ENCODE peak calls at places on chromosomes 11 and 22, in seven cellular contexts. X is transverse colon, D is body of pancreas, I is dorsolateral prefrontal cortex, U is AG10803, K is GM10248, C is astrocyte of the spinal cord. F is an unnamed sample.

GRCh38 chr11:45106006-45106405 is 40.4 kb upstream of the PRDM11 start:
- DNase-seq in X (no peak), U (no peak), D (no peak), K (no peak), I (no peak), C (no peak), F (no peak)

GRCh38 chr11:127651888-127652221 is 651.3 kb upstream of the KIRREL3 start:
- DNase-seq in U (no peak), X (no peak), K (no peak), D (no peak), I (no peak), C (no peak), F (no peak)

GRCh38 chr11:70405679-70406395 is 7.5 kb downstream of the CTTN start:
- DNase-seq in X (no peak), C (no peak), D (no peak), I (no peak), K (no peak), U (no peak), F (no peak)

GRCh38 chr11:73226297-73227006 is 8.4 kb downstream of the P2RY2 start:
- DNase-seq in K (no peak), U (no peak), D (no peak), I (peak), C (no peak), X (no peak), F (no peak)

GRCh38 chr22:47202819-47203553 is 440.5 kb downstream of the TBC1D22A start:
- DNase-seq in U (no peak), I (no peak), K (no peak), C (no peak), D (no peak), X (no peak), F (no peak)

GRCh38 chr22:45537734-45538181 is 35.1 kb downstream of the FBLN1 start:
- DNase-seq in D (no peak), U (peak), C (peak), K (no peak), X (peak), I (peak), F (no peak)

GRCh38 chr11:33774356-33775063 is at the start of gene FBXO3:
- DNase-seq in C (peak), K (peak), U (peak), X (peak), D (peak), I (peak), F (peak)

GRCh38 chr11:12066799-12067508 is 43.4 kb upstream of the MICAL2 start:
- DNase-seq in U (peak), D (no peak), C (peak), I (peak), X (peak), K (no peak), F (peak)

GRCh38 chr11:33722579-33723234 is 13.5 kb downstream of the CD59 start:
- DNase-seq in C (peak), K (peak), X (no peak), U (peak), I (no peak), D (no peak), F (no peak)

GRCh38 chr11:95143106-95143681 is 53.5 kb downstream of the ENDOD1 start:
- DNase-seq in U (peak), I (no peak), K (no peak), D (no peak), X (no peak), C (no peak), F (no peak)

GRCh38 chr11:12075822-12076821 is 34.3 kb upstream of the MICAL2 start:
- DNase-seq in X (peak), I (peak), K (no peak), D (peak), C (peak), U (peak), F (no peak)

GRCh38 chr11:59263225-59263894 is 50.6 kb upstream of the MPEG1 start:
- DNase-seq in K (no peak), D (peak), X (peak), U (no peak), C (no peak), I (no peak), F (peak)

GRCh38 chr11:96259053-96259837 is 83.8 kb downstream of the MAML2 start:
- DNase-seq in C (peak), U (peak), X (no peak), K (no peak), I (no peak), D (no peak), F (no peak)

GRCh38 chr11:567629-568258 is 7.0 kb downstream of the RASSF7 start:
- DNase-seq in I (no peak), C (no peak), U (no peak), D (no peak), X (no peak), K (no peak), F (no peak)

GRCh38 chr11:26837154-26837553 is 115.3 kb upstream of the SLC5A12 start:
- DNase-seq in U (no peak), X (no peak), I (no peak), C (no peak), K (no peak), D (no peak), F (no peak)

GRCh38 chr11:119262668-119263351 is 54.1 kb downstream of the MCAM start:
- DNase-seq in D (no peak), C (peak), X (no peak), K (peak), I (no peak), U (peak), F (no peak)

GRCh38 chr11:15826826-15827225 is 529.5 kb downstream of the SOX6 start:
- DNase-seq in I (no peak), X (peak), K (peak), U (no peak), D (peak), C (no peak), F (peak)

GRCh38 chr11:12249590-12250260 is 127.6 kb upstream of the PARVA start:
- DNase-seq in U (no peak), D (peak), I (no peak), C (no peak), X (peak), K (no peak), F (peak)

GRCh38 chr22:17087176-17088131 is 2.7 kb downstream of the IL17RA start:
- DNase-seq in D (no peak), C (peak), I (no peak), K (no peak), X (no peak), U (peak), F (no peak)

GRCh38 chr22:29269230-29269604 is 1.1 kb downstream of the EWSR1 start:
- DNase-seq in I (no peak), C (no peak), U (no peak), D (no peak), K (no peak), X (no peak), F (no peak)

GRCh38 chr11:69801513-69802335 is 17.5 kb downstream of the FGF3 start:
- DNase-seq in X (no peak), C (no peak), D (peak), U (no peak), K (peak), I (no peak), F (peak)

GRCh38 chr11:12938590-12939247 is 70.4 kb upstream of the RASSF10 start:
- DNase-seq in I (no peak), C (no peak), D (no peak), U (peak), X (no peak), K (no peak), F (no peak)

GRCh38 chr11:43685483-43685882 is 4.9 kb downstream of the HSD17B12 start:
- DNase-seq in C (no peak), U (no peak), I (no peak), K (no peak), X (no peak), D (no peak), F (no peak)

GRCh38 chr11:78147807-78148206 is 8.4 kb upstream of the ALG8 start:
- DNase-seq in K (no peak), C (no peak), X (no peak), U (no peak), D (no peak), I (no peak), F (no peak)

GRCh38 chr11:24375896-24376295 is 121.0 kb upstream of the LUZP2 start:
- DNase-seq in D (no peak), U (no peak), K (no peak), C (no peak), I (no peak), X (no peak), F (no peak)

GRCh38 chr11:66443602-66444001 is 5.0 kb upstream of the MRPL11 start:
- DNase-seq in U (peak), K (no peak), D (peak), X (no peak), I (no peak), C (peak), F (no peak)

GRCh38 chr22:28151241-28151640 is 232.2 kb upstream of the PITPNB start:
- DNase-seq in K (no peak), X (peak), C (no peak), D (no peak), I (no peak), U (peak), F (no peak)

GRCh38 chr11:43944761-43945311 is 2.4 kb downstream of the C11orf96 start:
- DNase-seq in C (no peak), D (peak), I (no peak), K (peak), U (no peak), X (peak), F (peak)

GRCh38 chr22:50276143-50276542 is 6.0 kb upstream of the MAPK11 start:
- DNase-seq in D (peak), K (peak), C (peak), X (peak), I (peak), U (peak), F (peak)

GRCh38 chr11:116145187-116145865 is 627.5 kb downstream of the BUD13 start:
- DNase-seq in D (no peak), K (no peak), X (no peak), U (no peak), C (no peak), I (no peak), F (no peak)
- TF ChIP-seq CTCF in D (no peak), K (no peak), X (no peak), U (no peak), C (no peak), I (no peak), F (no peak)

DNA sequence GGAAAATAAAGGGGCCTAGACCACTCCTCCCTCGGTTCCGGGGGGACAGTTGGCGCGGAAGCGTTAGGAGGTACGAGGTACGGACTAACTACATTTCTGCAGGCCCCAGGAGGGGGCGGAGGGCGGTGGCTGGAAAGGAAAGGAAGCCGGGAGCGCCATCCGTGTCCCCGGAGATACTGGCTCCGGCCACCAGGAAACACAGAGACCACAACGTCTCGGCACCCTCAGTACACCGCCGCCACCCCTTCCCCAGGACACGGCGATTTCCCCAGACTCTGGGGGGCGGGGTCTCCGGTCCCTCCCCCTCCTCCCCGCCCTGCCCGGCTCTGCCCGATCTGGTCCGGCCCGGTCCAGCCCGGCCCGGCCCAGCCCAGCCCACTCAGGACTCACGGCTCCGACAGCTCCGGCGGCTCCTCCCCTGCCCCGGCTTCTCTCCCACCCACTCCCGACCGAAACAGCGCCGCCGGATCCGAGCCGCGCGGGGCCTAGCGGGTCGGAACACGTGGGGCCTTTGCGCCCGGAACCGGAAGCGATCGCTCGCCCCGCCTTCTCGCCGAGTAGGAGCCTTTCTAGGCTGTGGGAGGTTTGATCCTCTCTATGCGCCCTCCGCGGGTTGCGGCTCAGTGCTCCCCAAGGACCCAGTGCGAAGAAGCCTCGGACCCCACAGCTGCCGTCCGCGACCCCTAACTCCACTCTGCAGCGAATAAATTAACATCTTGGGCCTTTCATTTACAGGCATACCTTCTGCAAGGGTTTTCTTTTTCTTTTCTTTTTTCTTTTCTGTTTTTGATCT is at the start of gene ZNF202:
- DNase-seq in U (peak), K (peak), D (peak), I (peak), X (peak), C (peak), F (peak)
- TF ChIP-seq CTCF in U (peak), K (no peak), D (no peak), I (no peak), X (peak), C (peak), F (no peak)

GRCh38 chr22:22408731-22409696 is 99.5 kb downstream of the ZNF280B start:
- DNase-seq in U (peak), X (peak), D (peak), C (no peak), I (no peak), K (peak), F (peak)
- TF ChIP-seq CTCF in U (peak), X (no peak), D (peak), C (peak), I (no peak), K (peak), F (no peak)

DNA sequence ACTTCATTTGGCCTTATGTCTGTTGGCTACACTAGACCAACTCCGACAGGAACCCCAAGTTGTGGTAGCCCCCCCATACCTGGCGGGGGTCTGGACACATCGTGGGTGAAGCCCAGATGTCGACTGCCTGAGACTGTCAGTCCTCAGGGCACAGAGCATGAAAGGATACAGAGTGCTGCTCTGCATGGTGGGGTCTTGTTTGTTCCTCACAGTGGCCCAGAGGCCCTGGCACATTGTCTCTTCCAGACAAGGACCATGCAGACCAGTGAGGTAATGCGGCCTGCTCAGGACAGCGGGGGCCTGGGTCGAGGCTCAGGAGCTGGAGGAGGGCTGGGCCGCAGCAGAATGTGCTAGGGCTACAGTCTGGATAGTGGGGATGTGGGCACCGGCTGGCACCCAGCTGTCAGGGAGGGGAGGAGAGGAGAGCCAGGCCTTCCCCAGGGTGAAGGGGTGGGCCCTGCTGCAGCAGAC is 14.6 kb downstream of the CAPN5 start:
- DNase-seq in C (no peak), U (no peak), D (no peak), I (peak), K (no peak), X (peak), F (no peak)
- TF ChIP-seq CTCF in C (no peak), U (no peak), D (no peak), I (no peak), K (no peak), X (no peak), F (no peak)

GRCh38 chr11:34976496-34976895 is 60.1 kb downstream of the PDHX start:
- DNase-seq in K (no peak), U (no peak), C (no peak), X (no peak), D (no peak), I (no peak), F (no peak)
- TF ChIP-seq CTCF in K (no peak), U (no peak), C (no peak), X (no peak), D (no peak), I (no peak), F (no peak)

GRCh38 chr11:17563248-17563647 is 16.2 kb downstream of the OTOG start:
- DNase-seq in K (no peak), U (no peak), D (no peak), X (no peak), C (no peak), I (no peak), F (no peak)
- TF ChIP-seq CTCF in K (no peak), U (no peak), D (no peak), X (no peak), C (no peak), I (no peak), F (no peak)

GRCh38 chr11:61684870-61685610 is 4.8 kb downstream of the DAGLA start:
- DNase-seq in U (no peak), C (no peak), X (no peak), D (no peak), K (no peak), I (no peak), F (no peak)
- TF ChIP-seq CTCF in U (no peak), C (no peak), X (no peak), D (no peak), K (no peak), I (no peak), F (no peak)

GRCh38 chr11:30567148-30567547 is 19.0 kb downstream of the MPPED2 start:
- DNase-seq in D (no peak), X (no peak), U (no peak), K (no peak), I (no peak), C (no peak), F (no peak)
- TF ChIP-seq CTCF in D (no peak), X (no peak), U (no peak), K (no peak), I (no peak), C (no peak), F (no peak)

DNA sequence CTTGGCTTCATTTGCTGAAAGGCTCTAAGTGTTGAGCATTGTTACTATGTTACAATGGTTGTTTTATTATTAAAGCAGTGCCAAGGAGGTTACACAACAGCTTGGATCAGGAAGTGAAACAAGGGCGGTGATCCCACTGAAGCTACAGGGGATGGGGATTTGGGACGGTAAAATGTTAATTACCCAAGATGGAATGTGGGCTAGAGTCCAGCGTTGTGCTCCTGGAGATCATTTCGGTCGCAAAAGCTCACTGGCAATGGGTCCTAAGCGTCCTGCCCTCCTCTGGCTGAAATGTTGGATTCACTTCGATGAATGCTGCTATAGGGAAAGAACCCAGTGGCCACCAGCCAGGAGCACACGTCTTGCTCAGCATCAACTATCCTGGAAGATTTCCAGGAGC is 48.3 kb downstream of the FAM83F start:
- DNase-seq in C (no peak), K (no peak), I (no peak), U (peak), X (peak), D (peak), F (no peak)
- TF ChIP-seq CTCF in C (no peak), K (no peak), I (no peak), U (no peak), X (no peak), D (no peak), F (no peak)